ENCODE peak calls at places on chromosome 19, in four cellular contexts. Z is CD8-positive, alpha-beta T cell; D is WTC11; T is thoracic aorta. W is an unnamed sample.

GRCh38 chr19:12766051-12766521 is 9.3 kb downstream of the HOOK2 start:
- DNase-seq in T (no peak), D (peak; percentile 89), Z (peak; percentile 89), W (peak; percentile 87)

GRCh38 chr19:54473983-54474382 is 887 bp upstream of the CDC42EP5 start:
- DNase-seq in D (no peak), Z (no peak), T (no peak), W (no peak)

GRCh38 chr19:2053601-2054389 is 2.8 kb upstream of the MKNK2 start:
- DNase-seq in D (no peak), T (no peak), Z (no peak), W (no peak)

GRCh38 chr19:3409346-3410064 is 43.1 kb downstream of the NFIC start:
- DNase-seq in T (no peak), D (no peak), Z (no peak), W (no peak)

GRCh38 chr19:15679089-15679488 is 6.2 kb downstream of the CYP4F12 start:
- DNase-seq in Z (no peak), D (no peak), T (no peak), W (no peak)

GRCh38 chr19:4737955-4738580 is 14.4 kb upstream of the DPP9 start:
- DNase-seq in T (no peak), D (no peak), Z (no peak), W (no peak)

GRCh38 chr19:22806418-22806817 is 22.5 kb upstream of the ZNF99 start:
- DNase-seq in T (no peak), Z (no peak), D (no peak), W (no peak)

GRCh38 chr19:16206637-16207036 is 8.9 kb downstream of the AP1M1 start:
- DNase-seq in Z (no peak), D (peak; percentile 2), T (no peak), W (no peak)

GRCh38 chr19:13363235-13363634 is 143.0 kb downstream of the CACNA1A start:
- DNase-seq in T (no peak), D (no peak), Z (no peak), W (no peak)

GRCh38 chr19:18167975-18168645 is 5.5 kb upstream of the IFI30 start:
- DNase-seq in Z (peak; percentile 77), T (no peak), D (peak; percentile 71), W (peak; percentile 93)

GRCh38 chr19:58218899-58219298 is 9.8 kb upstream of the ZNF544 start:
- DNase-seq in D (peak; percentile 61), T (no peak), Z (no peak), W (no peak)

GRCh38 chr19:54415208-54415900 is at the start of gene TTYH1:
- DNase-seq in Z (no peak), D (peak; percentile 77), T (no peak), W (peak; percentile 82)

GRCh38 chr19:10808937-10809655 is 26.9 kb downstream of the TMED1 start:
- DNase-seq in D (no peak), Z (no peak), T (no peak), W (no peak)

GRCh38 chr19:6667114-6667627 is 2.8 kb downstream of the TNFSF14 start:
- DNase-seq in D (no peak), T (no peak), Z (no peak), W (no peak)

GRCh38 chr19:19427302-19427701 is 21.8 kb downstream of the GATAD2A start:
- DNase-seq in D (no peak), T (no peak), Z (no peak), W (no peak)

GRCh38 chr19:19429361-19429760 is 23.9 kb downstream of the GATAD2A start:
- DNase-seq in D (no peak), Z (no peak), T (no peak), W (no peak)

GRCh38 chr19:19428746-19429145 is 23.3 kb downstream of the GATAD2A start:
- DNase-seq in T (no peak), Z (no peak), D (no peak), W (no peak)

GRCh38 chr19:19426799-19427198 is 21.3 kb downstream of the GATAD2A start:
- DNase-seq in T (no peak), Z (no peak), D (no peak), W (no peak)

GRCh38 chr19:19427935-19428334 is 22.5 kb downstream of the GATAD2A start:
- DNase-seq in D (no peak), Z (no peak), T (no peak), W (no peak)
- TF ChIP-seq CTCF in D (no peak), Z (no peak), T (no peak), W (no peak)

GRCh38 chr19:33397536-33398360 is 24.2 kb downstream of the CEBPG start:
- DNase-seq in T (no peak), D (peak; percentile 52), Z (no peak), W (no peak)
- TF ChIP-seq CTCF in T (no peak), D (no peak), Z (no peak), W (no peak)

DNA sequence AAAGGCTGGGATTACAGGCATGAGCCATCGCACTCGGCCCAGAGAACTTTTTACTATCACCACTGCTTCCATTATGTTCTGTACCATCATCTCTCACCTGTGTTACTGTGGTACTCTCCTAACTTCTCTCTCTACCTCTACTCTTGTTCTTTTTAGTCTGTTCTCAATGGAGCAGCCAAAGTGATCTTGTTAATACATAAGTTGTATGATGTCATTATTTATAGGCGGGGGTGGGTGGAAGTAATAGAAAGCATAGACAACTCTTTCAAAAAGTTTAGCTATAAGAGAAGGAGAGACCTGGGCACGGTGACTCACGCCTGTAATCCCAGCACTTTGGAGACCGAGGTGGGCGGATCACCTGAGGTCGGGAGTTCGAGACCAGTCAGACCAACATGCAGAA is 3.0 kb downstream of the ZNF570 start:
- DNase-seq in T (no peak), Z (no peak), D (no peak), W (no peak)
- TF ChIP-seq CTCF in T (no peak), Z (no peak), D (no peak), W (no peak)

GRCh38 chr19:35209646-35210045 is 18.9 kb downstream of the FAM187B start:
- DNase-seq in D (no peak), Z (peak; percentile 35), T (no peak), W (no peak)
- TF ChIP-seq CTCF in D (no peak), Z (no peak), T (no peak), W (no peak)

DNA sequence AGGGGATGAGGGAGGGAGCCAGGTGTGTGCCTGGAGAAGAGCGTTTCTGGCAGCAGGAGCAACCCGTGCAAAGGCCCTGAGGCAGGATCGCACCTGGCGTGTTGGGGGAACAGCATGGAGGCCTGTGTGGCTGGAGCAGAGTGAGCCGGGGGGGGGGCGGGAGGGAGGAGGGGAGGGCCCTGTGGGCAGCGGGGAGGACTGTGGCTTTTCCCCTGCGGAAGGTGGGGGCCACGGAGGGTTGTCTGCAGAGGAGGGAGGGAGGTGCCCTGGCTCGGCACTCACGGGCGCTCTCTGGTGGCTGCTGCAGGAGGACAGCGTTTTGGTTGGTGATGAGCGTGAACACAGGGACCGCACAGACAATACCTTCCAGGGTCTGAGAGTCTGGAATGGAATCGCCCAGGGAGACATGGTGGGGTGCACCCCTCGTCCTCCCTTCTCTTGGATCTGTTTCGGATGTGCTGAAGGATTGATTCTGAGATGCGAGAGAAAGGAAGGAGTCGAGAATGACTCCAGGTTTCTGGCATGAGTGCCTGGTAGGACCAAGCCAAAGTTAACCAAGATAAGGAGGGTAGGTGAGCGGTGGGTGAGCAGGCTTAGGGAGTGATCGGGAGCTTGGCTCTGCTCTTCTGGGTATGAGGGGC is 6.5 kb downstream of the RAB11B start:
- DNase-seq in T (no peak), D (peak; percentile 85), Z (peak; percentile 72), W (peak; percentile 85)
- TF ChIP-seq CTCF in T (peak; percentile 61), D (peak; percentile 26), Z (peak; percentile 60), W (peak; percentile 74)

GRCh38 chr19:47848871-47849473 is 10.1 kb upstream of the TPRX2 start:
- DNase-seq in Z (no peak), T (no peak), D (peak; percentile 85), W (no peak)
- TF ChIP-seq CTCF in Z (peak; percentile 19), T (peak; percentile 19), D (peak; percentile 82), W (peak; percentile 42)